ENCODE peak calls at places on chromosomes 1 and 21, in four cellular contexts. A, P, I and R are unnamed samples. For H3K79me2, the result is how much of the 10 kb centered on the place peaks cover.

GRCh38 chr1:51518730-51519047 is 377 bp downstream of the EPS15 start:
- DNase-seq in P (no peak), I (peak), A (no peak), R (no peak)

GRCh38 chr1:192535916-192536662 is 39.5 kb upstream of the RGS1 start:
- DNase-seq in P (no peak), I (no peak), A (no peak), R (no peak)

GRCh38 chr1:245007686-245008085 is 143.3 kb upstream of the HNRNPU start:
- DNase-seq in I (no peak), A (no peak), P (no peak), R (no peak)

GRCh38 chr1:204989266-204990058 is 53.5 kb upstream of the CNTN2 start:
- DNase-seq in I (peak), A (peak), P (peak), R (peak)

GRCh38 chr1:179178135-179178630 is 51.3 kb downstream of the ABL2 start:
- DNase-seq in A (no peak), P (no peak), I (no peak), R (no peak)

GRCh38 chr1:57839067-57839466 is 415.2 kb upstream of the DAB1 start:
- DNase-seq in I (no peak), A (no peak), P (no peak), R (no peak)

GRCh38 chr1:186206046-186206564 is 168.9 kb downstream of the TPR start:
- DNase-seq in I (no peak), P (no peak), A (no peak), R (no peak)

GRCh38 chr1:204726478-204726877 is 40.9 kb upstream of the LRRN2 start:
- DNase-seq in A (no peak), P (peak), I (no peak), R (no peak)

GRCh38 chr1:90851711-90852050 is 134.6 kb upstream of the BARHL2 start:
- DNase-seq in A (no peak), I (no peak), P (no peak), R (no peak)

GRCh38 chr1:235999259-235999925 is 65.5 kb downstream of the NID1 start:
- DNase-seq in I (no peak), P (peak), A (no peak), R (no peak)

GRCh38 chr21:38983560-38983959 is 177.8 kb downstream of the ETS2 start:
- DNase-seq in I (no peak), P (no peak), A (no peak), R (no peak)

GRCh38 chr1:194300776-194301175 is 1114.4 kb upstream of the B3GALT2 start:
- DNase-seq in I (no peak), P (no peak), A (no peak), R (no peak)

GRCh38 chr1:51578383-51579109 is 38.3 kb upstream of the OSBPL9 start:
- DNase-seq in A (no peak), I (no peak), P (no peak), R (no peak)

GRCh38 chr1:43621386-43621785 is 28.6 kb upstream of the KDM4A start:
- DNase-seq in I (no peak), A (no peak), P (no peak), R (no peak)

GRCh38 chr1:245687636-245688535 is 533.1 kb downstream of the KIF26B start:
- DNase-seq in A (no peak), I (peak), P (peak), R (peak)

GRCh38 chr1:9388628-9389184 is 96.0 kb downstream of the SPSB1 start:
- DNase-seq in A (no peak), I (no peak), P (peak), R (no peak)

GRCh38 chr1:119718409-119718808 is 6.7 kb downstream of the PHGDH start:
- DNase-seq in A (no peak), P (no peak), I (no peak), R (no peak)

GRCh38 chr1:54714881-54715492 is 674 bp upstream of the TTC4 start:
- DNase-seq in A (no peak), P (no peak), I (no peak), R (no peak)

GRCh38 chr21:16199539-16199938 is 469.8 kb downstream of the USP25 start:
- DNase-seq in A (no peak), I (no peak), P (no peak), R (no peak)

DNA sequence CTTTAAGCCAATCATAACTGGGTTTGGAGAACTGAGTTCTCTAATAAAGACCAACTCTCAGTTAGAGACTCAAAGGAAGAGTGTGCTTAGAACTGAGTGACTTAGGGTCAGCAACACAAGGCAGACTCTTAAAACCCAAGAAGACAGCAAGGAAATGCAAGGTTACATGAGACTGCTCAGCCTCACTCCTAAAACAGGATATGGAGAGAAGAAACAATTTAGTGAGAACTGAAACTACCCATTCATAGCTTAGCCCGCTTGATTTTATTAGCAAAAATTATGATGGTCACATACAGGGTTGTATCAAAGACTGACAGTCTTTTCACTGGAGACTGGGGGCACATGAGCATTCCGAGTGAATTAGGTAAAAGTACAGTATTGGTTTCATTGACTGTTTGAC is 78.9 kb upstream of the DMRTA2 start:
- DNase-seq in A (no peak), P (no peak), I (no peak), R (no peak)
- H3K79me2 ChIP-seq in A (under half), P (under half), I (under half), R (under half)

GRCh38 chr1:3474016-3474415 is 19.6 kb downstream of the ARHGEF16 start:
- DNase-seq in A (no peak), P (no peak), I (no peak), R (no peak)

GRCh38 chr1:3477241-3478109 is 23.0 kb downstream of the ARHGEF16 start:
- DNase-seq in I (peak), A (no peak), P (peak), R (no peak)

GRCh38 chr1:3474421-3474820 is 20.0 kb downstream of the ARHGEF16 start:
- DNase-seq in P (no peak), A (no peak), I (no peak), R (no peak)

GRCh38 chr1:3476666-3477065 is 22.2 kb downstream of the ARHGEF16 start:
- DNase-seq in A (no peak), P (no peak), I (no peak), R (no peak)

DNA sequence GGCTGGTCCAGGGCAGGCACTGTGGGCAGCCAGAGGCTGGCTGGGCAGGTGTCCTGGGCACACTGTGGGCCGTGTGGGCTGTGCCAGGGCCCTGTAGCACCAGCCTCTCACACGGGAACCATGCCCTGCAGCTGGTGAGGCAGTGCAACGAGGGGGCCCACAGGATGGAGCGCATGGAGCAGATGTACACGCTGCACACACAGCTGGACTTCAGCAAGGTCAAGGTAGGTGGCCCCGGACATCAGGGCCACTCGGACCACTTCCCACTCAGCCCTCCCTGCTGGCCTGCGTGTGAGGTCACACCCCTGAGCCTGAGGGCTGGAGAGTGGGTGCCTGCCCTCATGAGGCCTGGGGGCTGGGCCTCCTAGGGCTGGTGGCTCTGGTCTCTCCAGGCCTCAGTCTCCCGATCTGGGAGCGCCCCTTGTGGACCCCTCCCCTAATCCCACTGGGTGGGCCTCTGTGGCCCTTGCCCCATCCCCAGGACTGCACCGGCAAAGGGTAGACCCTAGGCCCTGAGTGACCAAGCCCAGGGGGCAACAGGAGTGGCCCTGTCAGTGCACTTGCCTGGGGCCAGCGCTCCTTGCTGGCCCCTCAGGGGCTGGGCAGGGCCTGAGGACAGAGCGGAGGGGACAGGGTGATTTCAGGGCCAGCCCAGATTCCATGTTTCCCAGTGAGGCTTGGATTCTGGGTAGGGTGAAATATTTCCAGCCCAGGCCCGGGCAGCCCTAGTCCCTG is 21.5 kb downstream of the ARHGEF16 start:
- DNase-seq in P (no peak), A (no peak), I (peak), R (no peak)
- H2AK5ac ChIP-seq in P (no peak), A (no peak), I (no peak), R (no peak)

DNA sequence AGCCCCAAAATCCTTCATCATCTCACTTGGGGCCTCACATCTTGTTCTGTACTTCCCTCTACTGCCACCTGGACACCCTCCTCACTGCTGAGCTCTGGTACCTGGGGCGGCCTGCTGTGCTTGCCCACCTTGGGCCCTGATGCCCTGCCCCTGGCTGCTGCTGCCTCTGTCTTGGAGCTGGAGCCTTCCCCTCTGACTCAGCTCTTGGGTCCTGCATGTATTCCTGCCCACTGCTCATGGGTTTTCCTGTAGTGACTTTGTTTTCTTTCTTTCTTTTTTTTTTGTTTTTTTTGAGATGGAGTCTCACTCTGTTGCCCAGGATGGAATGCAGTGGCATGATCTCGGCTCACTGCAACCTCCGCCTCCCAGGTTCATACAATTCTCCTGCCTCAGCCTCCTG is 37.5 kb downstream of the TRAPPC10 start:
- DNase-seq in A (no peak), I (no peak), P (no peak), R (no peak)
- H3K79me2 ChIP-seq in A (under half), I (under half), P (under half), R (under half)

DNA sequence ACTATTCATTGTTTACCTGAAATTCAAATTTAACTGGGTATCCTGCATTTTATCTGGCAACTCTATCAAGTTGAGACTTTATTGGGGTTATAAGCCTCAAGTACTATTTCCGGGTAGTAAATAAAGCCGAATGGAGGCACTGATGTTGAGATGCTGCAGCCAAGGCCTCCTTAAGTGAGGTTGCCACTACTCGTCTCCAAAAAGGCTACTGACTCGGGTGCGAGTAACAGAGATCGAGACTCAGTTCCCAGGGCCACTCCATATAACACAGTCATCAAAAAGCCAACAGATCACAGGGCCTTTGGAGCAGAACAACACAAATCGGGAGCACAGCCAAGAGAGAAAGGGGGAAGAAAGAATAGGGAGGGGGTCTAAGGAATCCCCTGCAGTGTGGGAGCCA is 530 bp downstream of the COPA start:
- DNase-seq in P (peak), A (no peak), I (no peak), R (no peak)
- H2AK5ac ChIP-seq in P (peak), A (no peak), I (peak), R (no peak)